ENCODE peak calls at places on chromosomes 5 and 9, in ten cellular contexts. U, Z, S, H, X, R, C, B, Y and G are unnamed samples.

GRCh38 chr5:88145603-88146467 is 122.8 kb downstream of the TMEM161B start:
- DNase-seq in X (no peak), Y (no peak), U (no peak), H (no peak), B (no peak), R (no peak), S (no peak), Z (no peak), C (no peak), G (no peak)

GRCh38 chr5:78806544-78806943 is 158.0 kb upstream of the LHFPL2 start:
- DNase-seq in S (no peak), X (no peak), C (no peak), Y (peak), U (no peak), R (no peak), H (peak), B (no peak), Z (no peak), G (no peak)

GRCh38 chr9:15837079-15837679 is 284.3 kb downstream of the CCDC171 start:
- DNase-seq in S (no peak), B (peak), U (peak), Y (peak), R (peak), H (peak), Z (peak), C (peak), X (peak), G (peak)

GRCh38 chr5:157562111-157562581 is 13.4 kb downstream of the ADAM19 start:
- DNase-seq in R (no peak), C (no peak), U (no peak), S (no peak), Z (no peak), Y (peak), X (no peak), H (peak), B (no peak), G (no peak)

GRCh38 chr5:158484968-158485367 is 614.7 kb downstream of the EBF1 start:
- DNase-seq in H (no peak), B (no peak), U (no peak), Y (no peak), C (no peak), X (no peak), S (no peak), Z (no peak), R (no peak), G (no peak)

GRCh38 chr9:124708070-124708469 is 63.0 kb downstream of the NR6A1 start:
- DNase-seq in C (no peak), R (no peak), S (no peak), Z (no peak), H (no peak), U (no peak), X (no peak), Y (no peak), B (no peak), G (no peak)

GRCh38 chr5:74328221-74328630 is 312.3 kb downstream of the ENC1 start:
- DNase-seq in B (no peak), U (no peak), Y (no peak), S (no peak), C (no peak), Z (no peak), H (no peak), R (no peak), X (no peak), G (peak)

GRCh38 chr5:139774980-139775654 is 20.5 kb upstream of the PSD2 start:
- DNase-seq in S (peak), B (peak), Y (peak), X (peak), R (peak), U (peak), Z (peak), H (no peak), C (peak), G (peak)